ENCODE peak calls at places on chromosomes 7 and 10, in nine cellular contexts. I is stimulated activated CD4-positive, alpha-beta T cell treated with anti-CD3 and anti-CD28 coated beads, Interleukin-1b, Interleukin-23, amount 100 ng/mL, for 4 hours; U is ELF-1; R is AML-193; E is ureter; B is GM18507; A is heart left ventricle; F is M059J; S is NCI-H1105. M is an unnamed sample.

GRCh38 chr7:74464931-74465906 is 11.5 kb downstream of the GTF2IRD1 start:
- DNase-seq in I (no peak), U (no peak), R (no peak), E (peak; percentile 84), B (no peak), A (no peak), F (no peak), S (no peak), M (no peak)

GRCh38 chr10:58743466-58744115 is 230.9 kb downstream of the BICC1 start:
- DNase-seq in I (no peak), U (no peak), R (no peak), E (no peak), B (no peak), A (no peak), F (peak; percentile 60), S (peak; percentile 2), M (no peak)

GRCh38 chr7:14698239-14698638 is 204.3 kb downstream of the DGKB start:
- DNase-seq in I (no peak), U (no peak), R (no peak), E (no peak), B (no peak), A (no peak), F (peak; percentile 20), S (no peak), M (no peak)

GRCh38 chr10:15300697-15301096 is 70.4 kb downstream of the FAM171A1 start:
- DNase-seq in I (no peak), U (no peak), R (no peak), E (no peak), B (no peak), A (no peak), F (no peak), S (no peak), M (no peak)

GRCh38 chr10:121325490-121326231 is 272.6 kb downstream of the FGFR2 start:
- DNase-seq in I (no peak), U (no peak), R (no peak), E (no peak), B (no peak), A (no peak), F (peak; percentile 67), S (no peak), M (no peak)

GRCh38 chr10:25582961-25583360 is 351.1 kb upstream of the MYO3A start:
- DNase-seq in I (no peak), U (no peak), R (no peak), E (no peak), B (no peak), A (no peak), F (no peak), S (no peak), M (no peak)

GRCh38 chr7:43905209-43905946 is 1.0 kb downstream of the URGCP start:
- DNase-seq in I (no peak), U (peak; percentile 60), R (no peak), E (peak; percentile 44), B (no peak), A (no peak), F (peak; percentile 82), S (no peak), M (peak; percentile 65)

GRCh38 chr7:116224492-116225098 is 14.3 kb downstream of the TES start:
- DNase-seq in I (no peak), U (no peak), R (no peak), E (no peak), B (no peak), A (no peak), F (no peak), S (no peak), M (no peak)

GRCh38 chr10:77548671-77549070 is 88.9 kb downstream of the KCNMA1 start:
- DNase-seq in I (no peak), U (no peak), R (no peak), E (no peak), B (no peak), A (no peak), F (peak; percentile 55), S (no peak), M (no peak)

GRCh38 chr10:133014416-133015210 is 72.2 kb upstream of the CFAP46 start:
- DNase-seq in I (no peak), U (no peak), R (no peak), E (no peak), B (no peak), A (no peak), F (no peak), S (no peak), M (no peak)

GRCh38 chr7:143279186-143280098 is 5.3 kb upstream of the TMEM139 start:
- DNase-seq in I (no peak), U (no peak), R (no peak), E (no peak), B (no peak), A (no peak), F (peak; percentile 90), S (no peak), M (no peak)

M was measured in endodermal cell.